ENCODE peak calls at places on chromosomes 13 and 19, in nine cellular contexts. R is Right ventricle myocardium inferior, S is cardiac fibroblast, M is fibroblast of lung, Q is AG09309, T is WTC11, C is LHCN-M2, N is HCT116, W is C1 segment of cervical spinal cord. F is an unnamed sample.

GRCh38 chr13:46598820-46599180 is 45.8 kb downstream of the LRCH1 start:
- DNase-seq in R (no peak), S (no peak), M (no peak), Q (no peak), T (no peak), C (no peak), N (no peak), W (no peak), F (no peak)

GRCh38 chr13:105957769-105958438 is 577.6 kb downstream of the EFNB2 start:
- DNase-seq in R (no peak), S (no peak), M (no peak), Q (no peak), T (no peak), C (no peak), N (no peak), W (no peak), F (no peak)

GRCh38 chr19:8445488-8446001 is 770 bp downstream of the HNRNPM start:
- DNase-seq in R (peak), S (peak), M (peak), Q (no peak), T (peak), C (no peak), N (no peak), W (no peak), F (peak)

GRCh38 chr13:97387487-97388353 is 46.2 kb upstream of the RAP2A start:
- DNase-seq in R (no peak), S (no peak), M (no peak), Q (no peak), T (no peak), C (no peak), N (no peak), W (no peak), F (no peak)

GRCh38 chr19:9306443-9306842 is 3.2 kb downstream of the ZNF699 start:
- DNase-seq in R (no peak), S (peak), M (peak), Q (peak), T (no peak), C (peak), N (no peak), W (no peak), F (no peak)

GRCh38 chr13:46983881-46984280 is 87.0 kb upstream of the HTR2A start:
- DNase-seq in R (no peak), S (peak), M (peak), Q (no peak), T (no peak), C (peak), N (no peak), W (no peak), F (no peak)

GRCh38 chr19:53881482-53882390 is at the start of gene PRKCG:
- DNase-seq in R (peak), S (no peak), M (no peak), Q (no peak), T (peak), C (peak), N (no peak), W (no peak), F (peak)

GRCh38 chr13:113532156-113532806 is 41.8 kb upstream of the DCUN1D2 start:
- DNase-seq in R (no peak), S (no peak), M (peak), Q (no peak), T (peak), C (no peak), N (no peak), W (no peak), F (no peak)

GRCh38 chr13:27665333-27665732 is 43.6 kb downstream of the POLR1D start:
- DNase-seq in R (no peak), S (peak), M (no peak), Q (no peak), T (no peak), C (no peak), N (no peak), W (no peak), F (peak)

GRCh38 chr19:8696993-8697392 is 1.6 kb downstream of the ACTL9 start:
- DNase-seq in R (no peak), S (no peak), M (no peak), Q (no peak), T (no peak), C (no peak), N (no peak), W (no peak), F (no peak)

GRCh38 chr13:93254775-93255174 is 28.2 kb downstream of the GPC6 start:
- DNase-seq in R (no peak), S (no peak), M (peak), Q (no peak), T (no peak), C (peak), N (no peak), W (no peak), F (no peak)

GRCh38 chr19:34332027-34332786 is 32.8 kb upstream of the GPI start:
- DNase-seq in R (no peak), S (no peak), M (no peak), Q (no peak), T (no peak), C (no peak), N (no peak), W (no peak), F (no peak)

GRCh38 chr13:105207586-105208293 is 1327.7 kb downstream of the EFNB2 start:
- DNase-seq in R (no peak), S (peak), M (peak), Q (no peak), T (no peak), C (peak), N (no peak), W (no peak), F (no peak)

GRCh38 chr19:39157275-39157996 is 31.9 kb downstream of the PAK4 start:
- DNase-seq in R (no peak), S (no peak), M (peak), Q (no peak), T (no peak), C (no peak), N (no peak), W (no peak), F (no peak)

GRCh38 chr19:43784981-43785808 is 4.4 kb upstream of the KCNN4 start:
- DNase-seq in R (no peak), S (peak), M (peak), Q (no peak), T (peak), C (peak), N (peak), W (no peak), F (peak)

GRCh38 chr13:45770886-45771285 is 68.8 kb downstream of the CBY2 start:
- DNase-seq in R (no peak), S (no peak), M (no peak), Q (no peak), T (no peak), C (no peak), N (no peak), W (no peak), F (no peak)

GRCh38 chr19:15563325-15563794 is 51.7 kb upstream of the CYP4F8 start:
- DNase-seq in R (no peak), S (peak), M (no peak), Q (no peak), T (no peak), C (no peak), N (no peak), W (no peak), F (no peak)

GRCh38 chr19:52535831-52536800 is 8.6 kb downstream of the ZNF808 start:
- DNase-seq in R (peak), S (peak), M (peak), Q (no peak), T (peak), C (peak), N (no peak), W (peak), F (peak)

GRCh38 chr19:47026889-47027288 is 7.3 kb downstream of the NPAS1 start:
- DNase-seq in R (no peak), S (no peak), M (no peak), Q (no peak), T (no peak), C (no peak), N (no peak), W (no peak), F (no peak)

GRCh38 chr19:36009220-36009619 is 607 bp upstream of the SYNE4 start:
- DNase-seq in R (peak), S (peak), M (peak), Q (no peak), T (peak), C (peak), N (no peak), W (peak), F (peak)

GRCh38 chr13:20782116-20782708 is 8.5 kb upstream of the EEF1AKMT1 start:
- DNase-seq in R (no peak), S (no peak), M (no peak), Q (no peak), T (no peak), C (no peak), N (no peak), W (no peak), F (no peak)

GRCh38 chr19:51799998-51800848 is 5.3 kb downstream of the FPR3 start:
- DNase-seq in R (peak), S (peak), M (peak), Q (no peak), T (no peak), C (no peak), N (no peak), W (no peak), F (no peak)

GRCh38 chr19:17061205-17061604 is 14.0 kb downstream of the HAUS8 start:
- DNase-seq in R (no peak), S (no peak), M (no peak), Q (no peak), T (no peak), C (no peak), N (no peak), W (no peak), F (no peak)

GRCh38 chr19:7900401-7900870 is 3.2 kb upstream of the MAP2K7 start:
- DNase-seq in R (peak), S (no peak), M (no peak), Q (no peak), T (no peak), C (no peak), N (no peak), W (no peak), F (no peak)

GRCh38 chr19:47433121-47433520 is 13.8 kb upstream of the MEIS3 start:
- DNase-seq in R (no peak), S (peak), M (no peak), Q (no peak), T (no peak), C (peak), N (no peak), W (no peak), F (no peak)

GRCh38 chr13:80778302-80778701 is 437.4 kb upstream of the SPRY2 start:
- DNase-seq in R (no peak), S (no peak), M (no peak), Q (no peak), T (no peak), C (no peak), N (no peak), W (no peak), F (no peak)

GRCh38 chr13:99027661-99028425 is 50.0 kb upstream of the DOCK9 start:
- DNase-seq in R (no peak), S (no peak), M (no peak), Q (no peak), T (no peak), C (no peak), N (no peak), W (no peak), F (no peak)

GRCh38 chr13:81171065-81171647 is 830.2 kb upstream of the SPRY2 start:
- DNase-seq in R (no peak), S (peak), M (peak), Q (no peak), T (no peak), C (peak), N (peak), W (no peak), F (peak)

GRCh38 chr19:35513975-35514809 is 743 bp upstream of the DMKN start:
- DNase-seq in R (no peak), S (peak), M (no peak), Q (no peak), T (peak), C (no peak), N (peak), W (no peak), F (peak)

GRCh38 chr13:31749929-31750328 is 10.6 kb downstream of the RXFP2 start:
- DNase-seq in R (no peak), S (peak), M (peak), Q (peak), T (no peak), C (peak), N (no peak), W (no peak), F (no peak)

GRCh38 chr13:42373048-42373812 is 101.3 kb downstream of the AKAP11 start:
- DNase-seq in R (no peak), S (no peak), M (no peak), Q (no peak), T (no peak), C (no peak), N (no peak), W (no peak), F (no peak)

GRCh38 chr13:49098198-49098597 is 121.9 kb upstream of the MLNR start:
- DNase-seq in R (no peak), S (peak), M (peak), Q (peak), T (no peak), C (peak), N (peak), W (no peak), F (no peak)

GRCh38 chr13:64912141-64912540 is 2318.0 kb downstream of the PCDH9 start:
- DNase-seq in R (no peak), S (peak), M (peak), Q (peak), T (no peak), C (peak), N (no peak), W (no peak), F (no peak)

GRCh38 chr13:23979361-23980159 is 82.3 kb upstream of the C1QTNF9B start:
- DNase-seq in R (peak), S (peak), M (peak), Q (no peak), T (peak), C (peak), N (no peak), W (peak), F (peak)

GRCh38 chr19:47406711-47407416 is 12.5 kb downstream of the MEIS3 start:
- DNase-seq in R (no peak), S (no peak), M (no peak), Q (no peak), T (peak), C (no peak), N (no peak), W (no peak), F (peak)

GRCh38 chr19:1252818-1253513 is 4.6 kb downstream of the MIDN start:
- DNase-seq in R (peak), S (peak), M (peak), Q (peak), T (no peak), C (peak), N (no peak), W (peak), F (no peak)